ENCODE peak calls at places on chromosomes 1 and 21, in four cellular contexts. Y, A, F and Z are unnamed samples.

GRCh38 chr1:213122514-213122929 is 71.5 kb downstream of the RPS6KC1 start:
- DNase-seq in Y (peak), A (peak), F (peak), Z (no peak)

GRCh38 chr1:234758851-234759250 is 148.9 kb upstream of the IRF2BP2 start:
- DNase-seq in Y (no peak), A (no peak), F (no peak), Z (no peak)

GRCh38 chr1:99767996-99768524 is 1.6 kb upstream of the FRRS1 start:
- DNase-seq in Y (no peak), A (no peak), F (no peak), Z (no peak)

GRCh38 chr1:66388918-66389317 is 145.0 kb upstream of the SGIP1 start:
- DNase-seq in Y (no peak), A (no peak), F (no peak), Z (no peak)

GRCh38 chr1:16727190-16728111 is 12.9 kb upstream of the RNU1-4 start:
- DNase-seq in Y (peak), A (peak), F (peak), Z (peak)

GRCh38 chr1:93692983-93693591 is 11.4 kb upstream of the BCAR3 start:
- DNase-seq in Y (no peak), A (peak), F (peak), Z (no peak)

GRCh38 chr1:112439592-112439991 is 43.6 kb downstream of the CTTNBP2NL start:
- DNase-seq in Y (no peak), A (no peak), F (no peak), Z (no peak)

GRCh38 chr21:40886931-40887330 is 40.0 kb upstream of the DSCAM start:
- DNase-seq in Y (no peak), A (no peak), F (no peak), Z (no peak)

GRCh38 chr1:156128749-156129682 is 14.5 kb downstream of the LMNA start:
- DNase-seq in Y (no peak), A (no peak), F (no peak), Z (no peak)

GRCh38 chr21:42538479-42539275 is 25.0 kb downstream of the SLC37A1 start:
- DNase-seq in Y (no peak), A (no peak), F (no peak), Z (no peak)

GRCh38 chr1:182404764-182405163 is 4.3 kb upstream of the TEDDM1 start:
- DNase-seq in Y (peak), A (no peak), F (no peak), Z (no peak)

GRCh38 chr1:183477986-183478781 is 5.9 kb downstream of the SMG7 start:
- DNase-seq in Y (no peak), A (no peak), F (no peak), Z (no peak)

GRCh38 chr1:44696789-44697188 is 22.3 kb downstream of the ARMH1 start:
- DNase-seq in Y (no peak), A (no peak), F (no peak), Z (no peak)

GRCh38 chr1:19645544-19646252 is 1.6 kb downstream of the NBL1 start:
- DNase-seq in Y (no peak), A (no peak), F (no peak), Z (peak)

GRCh38 chr1:207027921-207028320 is 4.6 kb downstream of the C1orf116 start:
- DNase-seq in Y (no peak), A (no peak), F (no peak), Z (no peak)

GRCh38 chr1:245500546-245500945 is 345.8 kb downstream of the KIF26B start:
- DNase-seq in Y (no peak), A (no peak), F (no peak), Z (no peak)

GRCh38 chr21:23951251-23951650 is 1656.0 kb downstream of the MRPL39 start:
- DNase-seq in Y (no peak), A (no peak), F (no peak), Z (no peak)

GRCh38 chr1:21663951-21664805 is 5.0 kb downstream of the RAP1GAP start:
- DNase-seq in Y (peak), A (no peak), F (no peak), Z (no peak)

GRCh38 chr1:225860107-225860506 is 22.1 kb downstream of the TMEM63A start:
- DNase-seq in Y (no peak), A (no peak), F (no peak), Z (no peak)

GRCh38 chr1:201377611-201378092 is at the start of gene TNNT2:
- DNase-seq in Y (no peak), A (no peak), F (no peak), Z (no peak)

GRCh38 chr1:20192364-20192763 is 6.0 kb upstream of the PLA2G2C start:
- DNase-seq in Y (no peak), A (no peak), F (no peak), Z (no peak)

GRCh38 chr1:226778657-226779058 is 39.6 kb upstream of the ITPKB start:
- DNase-seq in Y (no peak), A (no peak), F (no peak), Z (no peak)

GRCh38 chr1:155003227-155003765 is 694 bp downstream of the ZBTB7B start:
- DNase-seq in Y (no peak), A (peak), F (no peak), Z (no peak)

GRCh38 chr1:73930293-73930692 is 267.7 kb downstream of the LRRIQ3 start:
- DNase-seq in Y (no peak), A (no peak), F (no peak), Z (no peak)

GRCh38 chr1:157776971-157777386 is at the start of gene FCRL2:
- DNase-seq in Y (no peak), A (no peak), F (no peak), Z (no peak)

DNA sequence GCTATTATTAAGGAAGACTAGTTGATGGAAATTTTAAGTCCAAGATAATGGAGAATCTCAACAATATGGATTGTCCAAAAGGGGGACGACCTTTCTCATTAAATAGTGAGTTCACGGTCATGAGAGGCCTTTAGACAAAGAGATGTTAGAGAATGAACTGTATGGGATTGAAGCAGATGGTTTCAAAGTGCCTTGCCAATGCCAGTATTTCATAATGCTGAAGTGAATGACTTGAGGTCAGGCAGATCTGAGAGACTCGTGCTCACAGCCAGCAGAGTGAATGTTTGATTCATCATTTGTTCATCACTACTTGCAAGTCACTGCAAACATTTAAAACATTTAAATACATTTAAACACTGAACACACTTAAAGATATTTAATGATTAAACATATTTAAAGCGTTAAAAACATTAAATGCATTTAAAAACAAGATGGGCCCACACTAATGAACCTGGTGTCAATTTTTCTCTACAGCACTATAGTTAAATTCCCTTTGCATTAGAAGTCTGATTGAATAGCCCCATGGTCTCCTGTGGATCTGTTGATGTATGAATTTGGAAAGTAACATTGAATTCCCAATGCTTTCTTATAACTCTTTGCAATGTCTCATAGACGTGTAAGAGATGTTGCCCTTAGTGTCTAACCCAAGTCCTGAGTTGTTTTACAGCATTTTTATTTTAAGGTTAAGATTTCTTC is 80.7 kb downstream of the TGFB2 start:
- DNase-seq in Y (no peak), A (peak), F (peak), Z (no peak)
- TF ChIP-seq RNF2 in Y (no peak), A (no peak), F (no peak), Z (no peak)

GRCh38 chr1:53048345-53048737 is 13.7 kb upstream of the PODN start:
- DNase-seq in Y (no peak), A (no peak), F (no peak), Z (no peak)

GRCh38 chr1:53044926-53045325 is 17.1 kb upstream of the PODN start:
- DNase-seq in Y (no peak), A (no peak), F (no peak), Z (no peak)

GRCh38 chr1:53048960-53049573 is 12.9 kb upstream of the PODN start:
- DNase-seq in Y (no peak), A (no peak), F (no peak), Z (no peak)

GRCh38 chr1:53047737-53048344 is 14.2 kb upstream of the PODN start:
- DNase-seq in Y (no peak), A (no peak), F (peak), Z (no peak)

DNA sequence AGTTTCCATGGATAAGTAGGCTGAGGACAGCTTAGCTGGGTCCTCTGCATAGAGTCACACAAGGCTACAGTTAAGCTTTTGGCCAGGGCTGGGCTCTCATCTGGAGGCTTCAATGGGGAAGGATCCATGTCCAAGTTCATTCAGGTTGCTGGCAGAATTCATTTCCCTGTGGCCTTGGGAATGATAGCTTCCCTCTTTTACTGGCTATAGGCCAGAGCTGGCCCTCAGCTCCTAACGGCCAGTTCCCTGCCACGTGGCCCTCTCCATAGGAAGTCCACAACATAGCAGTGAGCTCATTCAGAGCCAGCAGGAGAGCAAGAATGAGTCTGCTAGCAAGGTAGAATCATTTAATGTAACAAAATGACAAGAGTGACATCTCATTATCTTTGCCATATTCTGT is 15.1 kb upstream of the PODN start:
- DNase-seq in Y (no peak), A (no peak), F (peak), Z (no peak)
- TF ChIP-seq RNF2 in Y (no peak), A (no peak), F (no peak), Z (no peak)

DNA sequence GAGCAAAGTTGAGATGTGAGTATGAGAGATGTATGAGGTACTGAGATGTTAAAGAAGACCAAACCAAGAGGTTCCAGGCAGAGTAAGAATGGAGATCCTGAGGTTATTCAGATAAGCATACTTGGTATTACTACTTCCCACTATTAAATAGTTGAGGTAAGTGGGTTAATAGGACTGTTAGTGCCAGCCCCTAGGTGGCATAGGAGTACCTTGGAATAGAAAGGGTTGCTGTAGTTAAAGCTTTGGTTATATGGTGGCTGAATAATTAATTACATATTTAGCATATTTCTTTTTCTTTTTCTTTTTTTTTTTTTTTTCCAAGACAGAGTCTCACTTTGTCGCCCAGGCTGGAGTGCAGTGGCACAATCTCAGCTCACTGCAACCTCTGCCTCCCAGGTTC is 397.9 kb upstream of the TMPRSS15 start:
- DNase-seq in Y (no peak), A (peak), F (no peak), Z (no peak)
- TF ChIP-seq RNF2 in Y (no peak), A (no peak), F (no peak), Z (no peak)

GRCh38 chr1:246647513-246647912 is 76.7 kb upstream of the SCCPDH start:
- DNase-seq in Y (no peak), A (no peak), F (no peak), Z (no peak)
- TF ChIP-seq RNF2 in Y (no peak), A (no peak), F (no peak), Z (no peak)

GRCh38 chr21:39006653-39007417 is 176.4 kb downstream of the PSMG1 start:
- DNase-seq in Y (no peak), A (no peak), F (no peak), Z (no peak)

GRCh38 chr21:39001341-39001740 is 181.9 kb downstream of the PSMG1 start:
- DNase-seq in Y (no peak), A (no peak), F (no peak), Z (no peak)

GRCh38 chr21:39004776-39005605 is 178.3 kb downstream of the PSMG1 start:
- DNase-seq in Y (peak), A (no peak), F (no peak), Z (no peak)

GRCh38 chr21:39007532-39007931 is 175.7 kb downstream of the PSMG1 start:
- DNase-seq in Y (no peak), A (no peak), F (no peak), Z (no peak)

DNA sequence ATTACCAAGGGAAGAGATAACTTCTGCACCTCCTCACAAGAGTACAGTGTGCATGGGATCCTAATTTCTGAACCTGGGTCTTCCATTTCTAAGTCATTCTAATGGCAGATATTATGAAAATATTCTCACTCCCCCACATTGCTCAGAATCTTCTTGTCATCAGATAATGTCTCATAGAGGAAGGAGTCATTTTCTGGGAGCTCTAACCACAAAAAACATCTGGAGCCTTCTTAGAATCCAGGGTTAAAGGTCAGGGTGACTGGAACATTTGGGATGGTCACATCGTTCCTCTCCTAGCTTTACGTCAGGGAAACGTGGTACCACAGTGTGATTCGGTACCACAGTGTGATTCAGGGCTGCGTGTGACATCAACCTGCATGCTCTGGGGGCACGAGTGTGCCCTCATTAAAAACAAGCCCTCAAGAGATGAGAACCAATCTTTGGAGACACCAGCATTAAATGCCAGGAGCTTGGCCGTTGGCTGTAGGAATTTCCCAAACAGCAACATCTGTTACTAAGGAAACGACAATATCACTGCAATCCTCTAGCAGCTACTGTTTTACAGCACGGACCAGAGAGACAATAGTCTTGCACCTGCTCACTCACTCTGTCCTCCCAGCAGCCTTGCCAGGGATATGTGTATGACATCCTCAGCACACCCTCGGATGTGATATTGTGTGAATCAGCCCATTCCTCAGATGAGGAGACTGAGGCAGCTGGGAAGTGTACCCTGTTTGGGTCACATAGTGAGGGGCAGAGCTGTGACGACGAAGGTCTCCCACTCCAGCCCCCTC is 179.1 kb downstream of the PSMG1 start:
- DNase-seq in Y (no peak), A (no peak), F (no peak), Z (no peak)
- TF ChIP-seq RNF2 in Y (no peak), A (no peak), F (no peak), Z (no peak)

GRCh38 chr21:44052071-44052829 is 40.1 kb downstream of the TRAPPC10 start:
- DNase-seq in Y (no peak), A (no peak), F (no peak), Z (no peak)

GRCh38 chr21:44053567-44053966 is 41.5 kb downstream of the TRAPPC10 start:
- DNase-seq in Y (no peak), A (no peak), F (no peak), Z (no peak)

GRCh38 chr21:44052830-44053226 is 40.7 kb downstream of the TRAPPC10 start:
- DNase-seq in Y (no peak), A (no peak), F (no peak), Z (no peak)

GRCh38 chr21:44057055-44057454 is 44.9 kb downstream of the TRAPPC10 start:
- DNase-seq in Y (no peak), A (no peak), F (no peak), Z (no peak)

GRCh38 chr21:44054710-44055109 is 42.6 kb downstream of the TRAPPC10 start:
- DNase-seq in Y (no peak), A (peak), F (no peak), Z (no peak)
- TF ChIP-seq RNF2 in Y (no peak), A (no peak), F (no peak), Z (no peak)

GRCh38 chr1:8018492-8019228 is 7.4 kb downstream of the ERRFI1 start:
- DNase-seq in Y (no peak), A (no peak), F (no peak), Z (no peak)

GRCh38 chr1:8019229-8019620 is 6.9 kb downstream of the ERRFI1 start:
- DNase-seq in Y (no peak), A (no peak), F (no peak), Z (no peak)

GRCh38 chr1:8015809-8016165 is 10.3 kb downstream of the ERRFI1 start:
- DNase-seq in Y (no peak), A (no peak), F (no peak), Z (no peak)

GRCh38 chr1:8016244-8017241 is 9.6 kb downstream of the ERRFI1 start:
- DNase-seq in Y (no peak), A (no peak), F (no peak), Z (no peak)

DNA sequence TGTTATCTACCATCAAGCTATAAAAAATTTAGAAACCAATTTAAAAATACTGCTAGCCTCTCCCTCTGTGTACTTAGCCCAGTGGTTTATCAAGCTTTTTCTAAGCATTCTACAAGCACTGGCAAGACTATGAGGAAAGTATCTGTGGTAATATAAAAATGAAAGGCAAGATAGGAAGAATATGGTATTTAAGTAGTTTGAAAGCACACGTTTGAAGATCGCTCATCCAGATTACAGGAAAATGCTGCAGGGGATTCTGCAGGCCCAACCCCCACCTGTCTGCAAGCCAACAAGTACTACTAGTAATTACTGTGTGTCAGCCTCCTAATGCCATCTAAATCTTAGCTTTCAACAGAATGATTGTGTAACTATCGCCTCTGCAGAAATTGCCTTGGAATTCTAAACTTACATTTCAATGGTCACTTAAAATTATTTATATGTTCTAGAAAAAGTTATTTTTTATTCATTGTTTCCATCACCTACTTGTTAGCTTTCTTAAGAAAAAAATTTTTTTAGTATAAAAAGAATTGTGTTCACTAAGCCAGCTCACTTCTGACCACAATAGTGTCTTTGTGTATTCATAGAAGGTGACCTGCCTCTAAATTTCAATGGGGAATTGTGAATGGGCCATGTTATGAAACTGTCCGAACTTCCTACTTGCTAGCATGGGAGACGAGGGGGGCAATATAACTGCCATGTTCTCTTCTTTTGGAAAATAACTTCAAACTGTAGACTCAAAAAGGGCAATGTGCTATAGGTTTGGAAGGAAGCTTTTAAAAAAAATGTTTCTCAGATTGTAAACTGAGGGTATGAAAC is 8.4 kb downstream of the ERRFI1 start:
- DNase-seq in Y (no peak), A (no peak), F (peak), Z (no peak)
- TF ChIP-seq RNF2 in Y (no peak), A (no peak), F (no peak), Z (no peak)